ENCODE peak calls at places on chromosomes 7 and 10, in four cellular contexts. G is AG04449, Q is colonic mucosa, Z is RWPE1. P is an unnamed sample.

GRCh38 chr7:142024547-142024946 is 28.9 kb downstream of the MGAM start:
- DNase-seq in G (no peak), Q (no peak), Z (peak; percentile 61), P (peak; percentile 16)

GRCh38 chr7:82455295-82455694 is 11.7 kb upstream of the CACNA2D1 start:
- DNase-seq in G (no peak), Q (no peak), Z (no peak), P (no peak)

GRCh38 chr10:133614830-133615580 is 11.6 kb downstream of the FRG2B start:
- DNase-seq in G (no peak), Q (peak; percentile 23), Z (no peak), P (peak; percentile 92)

GRCh38 chr7:48387916-48388315 is 216.7 kb downstream of the ABCA13 start:
- DNase-seq in G (no peak), Q (no peak), Z (no peak), P (no peak)

GRCh38 chr7:32153006-32153405 is 82.8 kb upstream of the PDE1C start:
- DNase-seq in G (no peak), Q (no peak), Z (no peak), P (no peak)

GRCh38 chr7:6650086-6650485 is 13.0 kb downstream of the ZNF316 start:
- DNase-seq in G (no peak), Q (no peak), Z (no peak), P (no peak)

GRCh38 chr10:53357587-53357986 is 585.0 kb upstream of the MBL2 start:
- DNase-seq in G (no peak), Q (no peak), Z (no peak), P (no peak)

GRCh38 chr10:86583983-86584382 is 62.4 kb upstream of the WAPL start:
- DNase-seq in G (no peak), Q (no peak), Z (no peak), P (peak; percentile 20)

GRCh38 chr7:131533566-131534561 is 22.6 kb downstream of the PODXL start:
- DNase-seq in G (no peak), Q (no peak), Z (no peak), P (no peak)

GRCh38 chr7:100808354-100808875 is 18.9 kb downstream of the EPHB4 start:
- DNase-seq in G (no peak), Q (no peak), Z (no peak), P (no peak)

GRCh38 chr7:139112316-139112715 is 2.8 kb upstream of the ZC3HAV1 start:
- DNase-seq in G (no peak), Q (no peak), Z (no peak), P (no peak)

GRCh38 chr7:22728416-22729029 is 1.5 kb downstream of the IL6 start:
- DNase-seq in G (no peak), Q (no peak), Z (peak; percentile 55), P (peak; percentile 56)

GRCh38 chr7:41696323-41696916 is 6.5 kb downstream of the INHBA start:
- DNase-seq in G (no peak), Q (peak; percentile 77), Z (peak; percentile 59), P (no peak)

GRCh38 chr7:66748127-66748511 is 7.6 kb downstream of the RABGEF1 start:
- DNase-seq in G (no peak), Q (no peak), Z (no peak), P (no peak)

GRCh38 chr10:105017116-105017515 is 376.0 kb downstream of the SORCS3 start:
- DNase-seq in G (no peak), Q (no peak), Z (no peak), P (no peak)

GRCh38 chr10:133461841-133462240 is 8.1 kb downstream of the SCART1 start:
- DNase-seq in G (no peak), Q (no peak), Z (no peak), P (no peak)